ENCODE peak calls at places on chromosomes 11 and 22, in seven cellular contexts. I is SK-N-SH, T is HepG2, K is K562, D is GM12878, O is HCT116, V is Panc1. X is an unnamed sample.

GRCh38 chr11:9922806-9923205 is 258.9 kb downstream of the SWAP70 start:
- DNase-seq in I (no peak), T (no peak), K (no peak), D (no peak), O (no peak), V (no peak), X (peak; percentile 73)

GRCh38 chr11:119107538-119108150 is 500 bp downstream of the C2CD2L start:
- DNase-seq in I (no peak), T (no peak), K (no peak), D (no peak), O (no peak), V (no peak), X (no peak)

GRCh38 chr11:130779943-130780342 is 136.3 kb downstream of the SNX19 start:
- DNase-seq in I (no peak), T (no peak), K (no peak), D (no peak), O (no peak), V (no peak), X (no peak)

GRCh38 chr11:62546244-62546936 is at the start of gene AHNAK:
- DNase-seq in I (peak; percentile 87), T (no peak), K (peak; percentile 81), D (no peak), O (no peak), V (no peak), X (no peak)

GRCh38 chr11:133078012-133078411 is 454.3 kb downstream of the OPCML start:
- DNase-seq in I (no peak), T (no peak), K (no peak), D (no peak), O (no peak), V (no peak), X (no peak)

GRCh38 chr22:46069518-46070214 is 80.7 kb upstream of the PPARA start:
- DNase-seq in I (peak; percentile 78), T (no peak), K (no peak), D (no peak), O (peak; percentile 91), V (peak; percentile 84), X (no peak)

GRCh38 chr11:120467627-120468026 is 43.9 kb upstream of the GRIK4 start:
- DNase-seq in I (no peak), T (no peak), K (no peak), D (no peak), O (no peak), V (no peak), X (no peak)

GRCh38 chr22:21754523-21755128 is 19.0 kb upstream of the YPEL1 start:
- DNase-seq in I (no peak), T (no peak), K (peak; percentile 100), D (no peak), O (no peak), V (no peak), X (no peak)

GRCh38 chr22:26660961-26661578 is 3.7 kb downstream of the MIAT start:
- DNase-seq in I (no peak), T (no peak), K (no peak), D (no peak), O (no peak), V (no peak), X (no peak)

GRCh38 chr22:38696606-38697005 is 4.1 kb downstream of the JOSD1 start:
- DNase-seq in I (no peak), T (peak; percentile 53), K (peak; percentile 43), D (no peak), O (peak; percentile 68), V (no peak), X (no peak)

GRCh38 chr11:68206211-68206610 is 6.9 kb downstream of the KMT5B start:
- DNase-seq in I (peak; percentile 64), T (peak; percentile 74), K (peak; percentile 67), D (no peak), O (peak; percentile 53), V (peak; percentile 62), X (no peak)

GRCh38 chr22:38861170-38861874 is 10.7 kb downstream of the CBX6 start:
- DNase-seq in I (no peak), T (no peak), K (no peak), D (no peak), O (no peak), V (no peak), X (no peak)

GRCh38 chr11:64799256-64799924 is 3.6 kb downstream of the MAP4K2 start:
- DNase-seq in I (no peak), T (no peak), K (no peak), D (no peak), O (no peak), V (no peak), X (no peak)

GRCh38 chr22:22917377-22917776 is 29.8 kb downstream of the IGLL5 start:
- DNase-seq in I (no peak), T (no peak), K (no peak), D (no peak), O (no peak), V (no peak), X (no peak)

GRCh38 chr11:65522640-65523322 is 2.1 kb upstream of the SCYL1 start:
- DNase-seq in I (no peak), T (no peak), K (peak; percentile 77), D (no peak), O (no peak), V (no peak), X (no peak)

GRCh38 chr22:45072322-45072903 is 62.6 kb upstream of the PHF21B start:
- DNase-seq in I (no peak), T (no peak), K (peak; percentile 40), D (no peak), O (peak; percentile 77), V (no peak), X (no peak)

GRCh38 chr22:46763051-46763705 is 728 bp downstream of the TBC1D22A start:
- DNase-seq in I (peak; percentile 52), T (no peak), K (peak; percentile 39), D (no peak), O (no peak), V (no peak), X (no peak)

GRCh38 chr11:63592975-63593395 is 21.2 kb downstream of the PLAAT3 start:
- DNase-seq in I (peak; percentile 36), T (no peak), K (peak; percentile 37), D (no peak), O (no peak), V (no peak), X (no peak)

GRCh38 chr11:12215192-12215591 is 104.8 kb downstream of the MICAL2 start:
- DNase-seq in I (no peak), T (no peak), K (no peak), D (no peak), O (no peak), V (no peak), X (no peak)

GRCh38 chr22:48642550-48642949 is 1185.1 kb downstream of the BRD1 start:
- DNase-seq in I (no peak), T (no peak), K (no peak), D (no peak), O (no peak), V (no peak), X (no peak)

GRCh38 chr11:22177186-22177585 is 15.7 kb upstream of the ANO5 start:
- DNase-seq in I (no peak), T (peak; percentile 5), K (no peak), D (no peak), O (no peak), V (no peak), X (no peak)
- TF ChIP-seq SIN3A in I (no peak), T (no peak), K (no peak), D (no peak), O (no peak), V (no peak), X (no peak)

GRCh38 chr22:19527861-19528417 is 3.7 kb upstream of the CLDN5 start:
- DNase-seq in I (no peak), T (no peak), K (no peak), D (no peak), O (no peak), V (no peak), X (no peak)
- TF ChIP-seq SIN3A in I (no peak), T (no peak), K (no peak), D (no peak), O (no peak), V (no peak), X (no peak)

GRCh38 chr22:20648306-20648903 is 125.5 kb upstream of the SERPIND1 start:
- DNase-seq in I (no peak), T (no peak), K (no peak), D (no peak), O (no peak), V (no peak), X (no peak)

GRCh38 chr22:20652582-20652981 is 121.3 kb upstream of the SERPIND1 start:
- DNase-seq in I (no peak), T (no peak), K (no peak), D (no peak), O (no peak), V (no peak), X (no peak)

GRCh38 chr22:20652130-20652529 is 121.8 kb upstream of the SERPIND1 start:
- DNase-seq in I (no peak), T (no peak), K (no peak), D (no peak), O (no peak), V (no peak), X (no peak)

GRCh38 chr22:20651286-20651685 is 122.6 kb upstream of the SERPIND1 start:
- DNase-seq in I (no peak), T (no peak), K (no peak), D (no peak), O (no peak), V (no peak), X (peak; percentile 1)

GRCh38 chr22:20650294-20651207 is 123.4 kb upstream of the SERPIND1 start:
- DNase-seq in I (no peak), T (no peak), K (no peak), D (no peak), O (no peak), V (no peak), X (no peak)
- TF ChIP-seq SIN3A in I (no peak), T (no peak), K (no peak), D (no peak), O (no peak), V (no peak), X (no peak)

GRCh38 chr22:19525666-19526065 is 1.5 kb upstream of the CLDN5 start:
- DNase-seq in I (no peak), T (no peak), K (no peak), D (no peak), O (no peak), V (no peak), X (no peak)

GRCh38 chr22:19524170-19525115 is at the start of gene CLDN5:
- DNase-seq in I (peak; percentile 89), T (no peak), K (no peak), D (no peak), O (no peak), V (no peak), X (no peak)

GRCh38 chr22:19526702-19527111 is 2.5 kb upstream of the CLDN5 start:
- DNase-seq in I (no peak), T (no peak), K (no peak), D (no peak), O (no peak), V (no peak), X (no peak)

GRCh38 chr22:19526076-19526701 is 2.0 kb upstream of the CLDN5 start:
- DNase-seq in I (no peak), T (no peak), K (no peak), D (no peak), O (no peak), V (no peak), X (no peak)

DNA sequence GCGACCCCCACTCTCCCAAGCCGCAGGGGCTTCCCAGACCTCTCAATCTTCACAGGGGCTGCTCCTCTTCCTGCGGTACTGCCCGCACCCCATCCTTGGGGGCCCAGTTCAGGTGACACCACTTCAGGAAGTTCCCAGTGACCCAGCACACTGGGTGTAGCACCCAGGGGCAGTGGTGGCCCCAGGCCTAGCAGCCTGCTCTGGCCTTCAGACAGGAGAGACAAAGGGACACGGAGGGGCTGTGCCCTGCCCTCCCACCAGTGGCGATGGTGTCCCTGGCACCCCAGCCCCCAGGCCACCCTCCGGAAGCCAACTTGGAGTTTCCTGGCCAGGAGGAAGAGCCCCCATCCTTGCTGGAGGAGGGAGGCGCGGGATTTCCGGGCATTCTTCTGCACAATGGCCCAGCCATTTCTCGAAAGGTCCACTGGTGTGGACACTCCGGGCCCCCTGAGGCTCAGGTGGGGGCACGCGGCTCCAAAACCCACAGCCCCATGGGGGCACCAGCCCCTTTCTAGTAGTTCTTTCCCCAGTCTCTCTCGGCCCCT is 978 bp upstream of the CLDN5 start:
- DNase-seq in I (no peak), T (no peak), K (no peak), D (no peak), O (no peak), V (no peak), X (no peak)
- TF ChIP-seq SIN3A in I (no peak), T (no peak), K (no peak), D (no peak), O (no peak), V (no peak), X (no peak)